ENCODE peak calls at places on chromosomes 13 and 19, in eight cellular contexts. L is activated naive CD4-positive, alpha-beta T cell treated with anti-CD3 and anti-CD28 coated beads for 36 hours; M is MV-4-11; Y is RPMI8226; D is activated T-helper 1 cell treated with anti-CD3 and anti-CD28 coated beads, Interleukin-2, amount 50 U/mL, for 16 hours; K is MM.1S; H is naive thymus-derived CD8-positive, alpha-beta T cell; V is neural crest cell. P is an unnamed sample.

GRCh38 chr19:41324231-41324702 is 14.3 kb downstream of the CCDC97 start:
- DNase-seq in L (no peak), M (peak; percentile 82), Y (no peak), D (no peak), K (no peak), H (no peak), V (no peak), P (no peak)

GRCh38 chr19:40831502-40832430 is 18.5 kb downstream of the CYP2A6 start:
- DNase-seq in L (no peak), M (peak; percentile 99), Y (no peak), D (no peak), K (no peak), H (no peak), V (no peak), P (no peak)

GRCh38 chr13:48531416-48532145 is 1.3 kb downstream of the RCBTB2 start:
- DNase-seq in L (peak; percentile 23), M (no peak), Y (peak; percentile 40), D (no peak), K (peak; percentile 11), H (no peak), V (no peak), P (no peak)

GRCh38 chr19:55579766-55580621 is 654 bp downstream of the ZNF579 start:
- DNase-seq in L (no peak), M (no peak), Y (peak; percentile 30), D (no peak), K (no peak), H (no peak), V (no peak), P (no peak)

GRCh38 chr13:102968572-102969228 is 97.5 kb downstream of the SLC10A2 start:
- DNase-seq in L (no peak), M (no peak), Y (no peak), D (no peak), K (no peak), H (no peak), V (no peak), P (no peak)

GRCh38 chr19:42121666-42122069 is 10.6 kb downstream of the POU2F2 start:
- DNase-seq in L (peak; percentile 97), M (peak; percentile 81), Y (no peak), D (peak; percentile 70), K (no peak), H (peak; percentile 86), V (no peak), P (peak; percentile 75)

GRCh38 chr19:4295972-4296771 is 6.0 kb downstream of the TMIGD2 start:
- DNase-seq in L (no peak), M (no peak), Y (peak; percentile 71), D (no peak), K (no peak), H (no peak), V (no peak), P (no peak)

GRCh38 chr13:113040597-113041292 is 64.8 kb upstream of the F7 start:
- DNase-seq in L (no peak), M (no peak), Y (no peak), D (no peak), K (no peak), H (no peak), V (no peak), P (no peak)

GRCh38 chr19:48735031-48735615 is 5.3 kb downstream of the RASIP1 start:
- DNase-seq in L (no peak), M (no peak), Y (no peak), D (no peak), K (no peak), H (no peak), V (peak; percentile 45), P (no peak)